ENCODE peak calls at places on chromosomes 6 and 20, in nine cellular contexts. R is EL; Q is dermis microvascular lymphatic vessel endothelial cell; J is transverse colon; X is hepatic stellate cell; A is NCI-H2227 treated with DMSO at 0.1 percent for 48 hours; I is NB4; E is effector CD4-positive, alpha-beta T cell; K is cardiac fibroblast. G is an unnamed sample.

GRCh38 chr6:134199848-134200606 is 117.9 kb downstream of the SGK1 start:
- DNase-seq in R (no peak), Q (no peak), J (no peak), X (no peak), A (no peak), I (no peak), E (no peak), K (no peak), G (no peak)

GRCh38 chr6:41489284-41489851 is 56.8 kb upstream of the FOXP4 start:
- DNase-seq in R (no peak), Q (no peak), J (no peak), X (no peak), A (no peak), I (no peak), E (no peak), K (peak; percentile 26), G (peak; percentile 37)

GRCh38 chr20:36315545-36316351 is 9.6 kb downstream of the DLGAP4 start:
- DNase-seq in R (no peak), Q (no peak), J (no peak), X (no peak), A (no peak), I (no peak), E (no peak), K (no peak), G (no peak)

GRCh38 chr20:57498425-57499400 is 26.2 kb downstream of the CTCFL start:
- DNase-seq in R (peak; percentile 64), Q (peak; percentile 24), J (no peak), X (no peak), A (no peak), I (peak; percentile 92), E (no peak), K (peak; percentile 18), G (no peak)

GRCh38 chr6:14440215-14440890 is 322.8 kb downstream of the CD83 start:
- DNase-seq in R (no peak), Q (no peak), J (no peak), X (no peak), A (peak; percentile 44), I (no peak), E (no peak), K (no peak), G (no peak)

GRCh38 chr6:79385893-79386292 is 151.3 kb downstream of the LCA5 start:
- DNase-seq in R (peak; percentile 4), Q (peak; percentile 67), J (no peak), X (no peak), A (no peak), I (no peak), E (no peak), K (peak; percentile 30), G (no peak)

GRCh38 chr20:9839626-9840025 is 750 bp upstream of the PAK5 start:
- DNase-seq in R (no peak), Q (no peak), J (no peak), X (no peak), A (no peak), I (no peak), E (no peak), K (no peak), G (no peak)

GRCh38 chr6:20924911-20925543 is 390.8 kb downstream of the CDKAL1 start:
- DNase-seq in R (peak; percentile 4), Q (no peak), J (no peak), X (no peak), A (no peak), I (no peak), E (no peak), K (no peak), G (no peak)

GRCh38 chr6:24352434-24352833 is 5.4 kb downstream of the DCDC2 start:
- DNase-seq in R (no peak), Q (no peak), J (no peak), X (no peak), A (no peak), I (no peak), E (no peak), K (no peak), G (no peak)

GRCh38 chr6:149566372-149567193 is at the start of gene GINM1:
- DNase-seq in R (peak; percentile 43), Q (peak; percentile 67), J (peak; percentile 66), X (peak; percentile 50), A (no peak), I (peak; percentile 74), E (peak; percentile 30), K (peak; percentile 43), G (peak; percentile 34)

GRCh38 chr20:10671221-10671849 is 2.5 kb downstream of the JAG1 start:
- DNase-seq in R (peak; percentile 97), Q (peak; percentile 92), J (peak; percentile 83), X (peak; percentile 94), A (peak; percentile 23), I (peak; percentile 98), E (no peak), K (peak; percentile 98), G (peak; percentile 95)

GRCh38 chr6:132464538-132465256 is 48.2 kb downstream of the STX7 start:
- DNase-seq in R (peak; percentile 66), Q (peak; percentile 4), J (no peak), X (no peak), A (no peak), I (no peak), E (no peak), K (no peak), G (no peak)

GRCh38 chr6:4356899-4357659 is 221.7 kb upstream of the ECI2 start:
- DNase-seq in R (no peak), Q (no peak), J (no peak), X (no peak), A (no peak), I (no peak), E (no peak), K (no peak), G (no peak)

GRCh38 chr6:163490826-163491577 is 76.5 kb downstream of the QKI start:
- DNase-seq in R (no peak), Q (peak; percentile 85), J (peak; percentile 74), X (peak; percentile 6), A (peak; percentile 10), I (no peak), E (no peak), K (peak; percentile 74), G (no peak)

GRCh38 chr6:161186173-161186769 is 87.6 kb downstream of the AGPAT4 start:
- DNase-seq in R (peak; percentile 85), Q (no peak), J (peak; percentile 28), X (peak; percentile 64), A (no peak), I (peak; percentile 31), E (no peak), K (peak; percentile 63), G (peak; percentile 70)

GRCh38 chr6:75581231-75581630 is 20.4 kb upstream of the SENP6 start:
- DNase-seq in R (peak; percentile 13), Q (no peak), J (no peak), X (no peak), A (no peak), I (no peak), E (no peak), K (no peak), G (no peak)

GRCh38 chr6:14089224-14089623 is 28.3 kb upstream of the CD83 start:
- DNase-seq in R (no peak), Q (no peak), J (no peak), X (no peak), A (no peak), I (no peak), E (no peak), K (no peak), G (no peak)

GRCh38 chr6:52598123-52598823 is 21.4 kb upstream of the TRAM2 start:
- DNase-seq in R (peak; percentile 86), Q (peak; percentile 68), J (peak; percentile 52), X (peak; percentile 61), A (peak; percentile 78), I (peak; percentile 70), E (no peak), K (peak; percentile 79), G (peak; percentile 89)

GRCh38 chr20:2234788-2235187 is 61.0 kb upstream of the TGM3 start:
- DNase-seq in R (no peak), Q (peak; percentile 31), J (no peak), X (no peak), A (peak; percentile 58), I (no peak), E (no peak), K (peak; percentile 21), G (peak; percentile 66)

GRCh38 chr20:21523398-21523868 is 9.6 kb upstream of the NKX2-2 start:
- DNase-seq in R (no peak), Q (no peak), J (no peak), X (no peak), A (no peak), I (no peak), E (no peak), K (no peak), G (no peak)

GRCh38 chr20:32965581-32966373 is 38.5 kb downstream of the SUN5 start:
- DNase-seq in R (no peak), Q (no peak), J (no peak), X (peak; percentile 3), A (no peak), I (peak; percentile 50), E (no peak), K (no peak), G (no peak)

GRCh38 chr6:118551063-118551672 is 3.1 kb downstream of the PLN start:
- DNase-seq in R (peak; percentile 59), Q (peak; percentile 76), J (no peak), X (peak; percentile 22), A (peak; percentile 27), I (peak; percentile 66), E (no peak), K (peak; percentile 85), G (peak; percentile 70)

GRCh38 chr20:17823382-17824144 is 123.8 kb downstream of the BANF2 start:
- DNase-seq in R (no peak), Q (no peak), J (peak; percentile 46), X (no peak), A (no peak), I (no peak), E (no peak), K (no peak), G (no peak)

GRCh38 chr6:149934249-149935156 is 7.3 kb upstream of the ULBP2 start:
- DNase-seq in R (peak; percentile 74), Q (peak; percentile 70), J (peak; percentile 75), X (peak; percentile 42), A (peak; percentile 49), I (peak; percentile 77), E (peak; percentile 65), K (peak; percentile 72), G (peak; percentile 64)

GRCh38 chr6:9159051-9159450 is 723.7 kb upstream of the SLC35B3 start:
- DNase-seq in R (no peak), Q (no peak), J (no peak), X (no peak), A (no peak), I (no peak), E (no peak), K (no peak), G (no peak)

GRCh38 chr6:72464791-72465691 is 156.8 kb upstream of the KCNQ5 start:
- DNase-seq in R (peak; percentile 84), Q (no peak), J (no peak), X (peak; percentile 20), A (no peak), I (peak; percentile 3), E (no peak), K (peak; percentile 38), G (peak; percentile 71)